ENCODE peak calls at places on chromosomes 11 and 22, in eight cellular contexts. X is HTR-8/SVneo; Q is HuH-7.5; M is D721Med; S is mucosa of gallbladder; I is amygdala; P is MV-4-11; V is stimulated activated CD4-positive, alpha-beta T cell treated with anti-CD3 and anti-CD28 coated beads, Interleukin-1b, Interleukin-23, amount 100 ng/mL, for 24 hours. W is an unnamed sample.

GRCh38 chr11:85941380-85941973 is 86.3 kb downstream of the CCDC83 start:
- DNase-seq in X (peak; percentile 83), Q (peak; percentile 39), M (no peak), S (peak; percentile 56), I (no peak), P (peak; percentile 47), V (no peak), W (peak; percentile 72)

GRCh38 chr11:17672469-17672868 is 46.9 kb upstream of the MYOD1 start:
- DNase-seq in X (no peak), Q (no peak), M (no peak), S (no peak), I (no peak), P (no peak), V (no peak), W (no peak)

GRCh38 chr11:45323598-45324249 is 37.6 kb upstream of the SYT13 start:
- DNase-seq in X (no peak), Q (no peak), M (no peak), S (no peak), I (no peak), P (no peak), V (no peak), W (no peak)

GRCh38 chr11:65802841-65803240 is 16.0 kb downstream of the OVOL1 start:
- DNase-seq in X (no peak), Q (no peak), M (no peak), S (no peak), I (no peak), P (peak; percentile 62), V (no peak), W (no peak)

GRCh38 chr11:72989727-72990126 is 152.4 kb downstream of the FCHSD2 start:
- DNase-seq in X (no peak), Q (no peak), M (no peak), S (no peak), I (no peak), P (peak; percentile 43), V (no peak), W (no peak)

GRCh38 chr22:23380230-23380573 is 199.9 kb downstream of the IGLL1 start:
- DNase-seq in X (no peak), Q (no peak), M (no peak), S (no peak), I (no peak), P (no peak), V (no peak), W (no peak)

GRCh38 chr11:46251954-46252353 is 25.5 kb upstream of the CREB3L1 start:
- DNase-seq in X (no peak), Q (no peak), M (no peak), S (no peak), I (no peak), P (no peak), V (no peak), W (no peak)

GRCh38 chr11:68329993-68330699 is 17.8 kb downstream of the LRP5 start:
- DNase-seq in X (no peak), Q (no peak), M (no peak), S (no peak), I (no peak), P (no peak), V (no peak), W (no peak)

GRCh38 chr22:20551805-20552449 is 44.5 kb downstream of the MED15 start:
- DNase-seq in X (no peak), Q (no peak), M (no peak), S (no peak), I (no peak), P (no peak), V (no peak), W (peak; percentile 65)

GRCh38 chr11:116185551-116185950 is 587.2 kb downstream of the BUD13 start:
- DNase-seq in X (no peak), Q (no peak), M (no peak), S (no peak), I (no peak), P (no peak), V (no peak), W (no peak)

GRCh38 chr22:17795661-17796548 is 21.6 kb upstream of the BID start:
- DNase-seq in X (no peak), Q (no peak), M (no peak), S (no peak), I (no peak), P (no peak), V (no peak), W (no peak)

GRCh38 chr11:55714982-55715888 is 53.2 kb downstream of the OR4C6 start:
- DNase-seq in X (no peak), Q (no peak), M (no peak), S (no peak), I (no peak), P (no peak), V (no peak), W (no peak)

GRCh38 chr11:27497284-27497866 is 9.2 kb downstream of the LIN7C start:
- DNase-seq in X (peak; percentile 30), Q (no peak), M (no peak), S (no peak), I (no peak), P (peak; percentile 24), V (no peak), W (no peak)

GRCh38 chr11:118068206-118068944 is 8.5 kb upstream of the TMPRSS4 start:
- DNase-seq in X (no peak), Q (no peak), M (no peak), S (no peak), I (no peak), P (no peak), V (no peak), W (no peak)

GRCh38 chr11:115606223-115607220 is 102.3 kb upstream of the CADM1 start:
- DNase-seq in X (no peak), Q (no peak), M (no peak), S (peak; percentile 25), I (no peak), P (no peak), V (no peak), W (no peak)

GRCh38 chr11:132072044-132072879 is 701.8 kb downstream of the NTM start:
- DNase-seq in X (peak; percentile 24), Q (no peak), M (no peak), S (no peak), I (no peak), P (peak; percentile 74), V (no peak), W (no peak)

GRCh38 chr22:19359554-19360299 is 68.2 kb upstream of the CLTCL1 start:
- DNase-seq in X (no peak), Q (no peak), M (no peak), S (no peak), I (no peak), P (no peak), V (no peak), W (no peak)

GRCh38 chr11:120431633-120432032 is 79.9 kb upstream of the GRIK4 start:
- DNase-seq in X (peak; percentile 30), Q (no peak), M (no peak), S (no peak), I (no peak), P (no peak), V (no peak), W (no peak)

GRCh38 chr22:50613291-50613981 is 12.8 kb downstream of the MAPK8IP2 start:
- DNase-seq in X (no peak), Q (peak; percentile 30), M (no peak), S (peak; percentile 74), I (no peak), P (no peak), V (no peak), W (no peak)

GRCh38 chr11:78860720-78861422 is 286.2 kb upstream of the NARS2 start:
- DNase-seq in X (no peak), Q (no peak), M (no peak), S (no peak), I (no peak), P (peak; percentile 1), V (no peak), W (no peak)

GRCh38 chr11:72773696-72774095 is 20.2 kb downstream of the STARD10 start:
- DNase-seq in X (no peak), Q (no peak), M (no peak), S (no peak), I (no peak), P (no peak), V (no peak), W (no peak)

GRCh38 chr11:121687961-121688566 is 235.3 kb upstream of the SORL1-AS1 start:
- DNase-seq in X (peak; percentile 56), Q (no peak), M (no peak), S (no peak), I (no peak), P (no peak), V (no peak), W (no peak)

GRCh38 chr11:81749245-81749644 is 984.4 kb downstream of the FAM181B start:
- DNase-seq in X (no peak), Q (no peak), M (no peak), S (no peak), I (no peak), P (no peak), V (no peak), W (no peak)

GRCh38 chr22:25131198-25131887 is 68.3 kb upstream of the CRYBB3 start:
- DNase-seq in X (no peak), Q (no peak), M (no peak), S (no peak), I (no peak), P (no peak), V (no peak), W (no peak)

GRCh38 chr11:93537767-93538261 is 5.4 kb downstream of the SMCO4 start:
- DNase-seq in X (no peak), Q (no peak), M (no peak), S (peak; percentile 37), I (no peak), P (peak; percentile 81), V (no peak), W (no peak)

GRCh38 chr11:129268371-129268770 is 76.2 kb upstream of the ARHGAP32 start:
- DNase-seq in X (no peak), Q (no peak), M (no peak), S (no peak), I (no peak), P (no peak), V (no peak), W (no peak)

GRCh38 chr11:125494987-125495725 is 909 bp downstream of the FEZ1 start:
- DNase-seq in X (peak; percentile 14), Q (no peak), M (no peak), S (peak; percentile 13), I (peak; percentile 23), P (no peak), V (no peak), W (peak; percentile 71)

GRCh38 chr11:125990244-125990643 is 44.4 kb downstream of the VSIG10L2 start:
- DNase-seq in X (no peak), Q (no peak), M (no peak), S (no peak), I (no peak), P (no peak), V (no peak), W (no peak)

GRCh38 chr11:30150425-30150824 is 80.4 kb upstream of the FSHB start:
- DNase-seq in X (no peak), Q (no peak), M (no peak), S (no peak), I (no peak), P (no peak), V (no peak), W (no peak)

GRCh38 chr11:118916842-118917388 is 8.8 kb downstream of the BCL9L start:
- DNase-seq in X (no peak), Q (no peak), M (no peak), S (peak; percentile 48), I (no peak), P (no peak), V (no peak), W (no peak)

GRCh38 chr22:38973289-38974169 is 8.6 kb upstream of the APOBEC3B start:
- DNase-seq in X (peak; percentile 47), Q (no peak), M (no peak), S (peak; percentile 51), I (no peak), P (no peak), V (no peak), W (no peak)

GRCh38 chr11:11998091-11998781 is 10.2 kb downstream of the DKK3 start:
- DNase-seq in X (peak; percentile 79), Q (no peak), M (no peak), S (no peak), I (no peak), P (peak; percentile 25), V (no peak), W (no peak)

GRCh38 chr11:13114566-13115465 is 105.7 kb downstream of the RASSF10 start:
- DNase-seq in X (peak; percentile 29), Q (peak; percentile 63), M (no peak), S (no peak), I (peak; percentile 14), P (peak; percentile 42), V (no peak), W (no peak)

GRCh38 chr22:35092146-35092805 is 26.3 kb downstream of the ISX start:
- DNase-seq in X (no peak), Q (no peak), M (no peak), S (no peak), I (no peak), P (no peak), V (no peak), W (no peak)

W was measured in dorsolateral prefrontal cortex.